ENCODE peak calls at places on chromosomes 16 and 17, in six cellular contexts. I is fibroblast of villous mesenchyme, L is tibial artery, J is AG09309, P is GM20000, G is thyroid gland. N is an unnamed sample.

GRCh38 chr16:59148756-59149155 is 414.6 kb upstream of the GOT2 start:
- DNase-seq in I (no peak), L (no peak), J (no peak), P (no peak), G (no peak), N (no peak)

GRCh38 chr17:19753049-19753444 is 4.9 kb upstream of the ALDH3A1 start:
- DNase-seq in I (no peak), L (peak), J (peak), P (no peak), G (peak), N (no peak)

GRCh38 chr16:67241008-67241900 is 6.0 kb downstream of the FHOD1 start:
- DNase-seq in I (peak), L (peak), J (peak), P (no peak), G (peak), N (no peak)

GRCh38 chr17:1491406-1492248 is 859 bp downstream of the MYO1C start:
- DNase-seq in I (peak), L (peak), J (no peak), P (peak), G (peak), N (no peak)

GRCh38 chr16:27489421-27489820 is 60.3 kb downstream of the GTF3C1 start:
- DNase-seq in I (no peak), L (no peak), J (no peak), P (no peak), G (no peak), N (no peak)

GRCh38 chr17:45043813-45044540 is 7.5 kb downstream of the DCAKD start:
- DNase-seq in I (no peak), L (no peak), J (no peak), P (no peak), G (no peak), N (no peak)

GRCh38 chr17:1228752-1229353 is 41.4 kb upstream of the BHLHA9 start:
- DNase-seq in I (no peak), L (no peak), J (no peak), P (peak), G (no peak), N (peak)

GRCh38 chr17:28497931-28498330 is 8.2 kb upstream of the FOXN1 start:
- DNase-seq in I (no peak), L (no peak), J (no peak), P (no peak), G (no peak), N (no peak)

GRCh38 chr16:86069736-86070298 is 170.9 kb downstream of the IRF8 start:
- DNase-seq in I (no peak), L (no peak), J (no peak), P (no peak), G (no peak), N (no peak)

GRCh38 chr16:13902677-13903076 is 17.3 kb upstream of the ERCC4 start:
- DNase-seq in I (no peak), L (no peak), J (no peak), P (no peak), G (no peak), N (no peak)

GRCh38 chr16:1183235-1183907 is 30.5 kb downstream of the CACNA1H start:
- DNase-seq in I (peak), L (peak), J (no peak), P (no peak), G (no peak), N (no peak)

GRCh38 chr16:50308237-50308965 is 42.0 kb downstream of the ADCY7 start:
- DNase-seq in I (no peak), L (peak), J (no peak), P (no peak), G (no peak), N (no peak)

GRCh38 chr16:2236362-2237075 is at the start of gene DNASE1L2:
- DNase-seq in I (peak), L (no peak), J (no peak), P (no peak), G (no peak), N (no peak)

GRCh38 chr16:63612462-63613227 is 1509.2 kb downstream of the CDH11 start:
- DNase-seq in I (no peak), L (no peak), J (no peak), P (no peak), G (no peak), N (no peak)

GRCh38 chr16:58661199-58661830 is 23.3 kb downstream of the SLC38A7 start:
- DNase-seq in I (peak), L (no peak), J (peak), P (peak), G (peak), N (peak)

GRCh38 chr17:1267471-1267947 is 2.7 kb upstream of the BHLHA9 start:
- DNase-seq in I (peak), L (peak), J (no peak), P (no peak), G (peak), N (no peak)

GRCh38 chr17:81405382-81406005 is 10.2 kb downstream of the BAHCC1 start:
- DNase-seq in I (peak), L (peak), J (no peak), P (no peak), G (peak), N (no peak)

GRCh38 chr16:89925596-89926079 is 2.5 kb downstream of the TUBB3 start:
- DNase-seq in I (no peak), L (no peak), J (no peak), P (no peak), G (no peak), N (no peak)

GRCh38 chr17:75645889-75646625 is 12.8 kb downstream of the SMIM5 start:
- DNase-seq in I (no peak), L (no peak), J (no peak), P (peak), G (no peak), N (peak)

GRCh38 chr16:67552476-67552875 is 9.8 kb upstream of the CTCF start:
- DNase-seq in I (no peak), L (no peak), J (no peak), P (no peak), G (no peak), N (peak)

GRCh38 chr17:14552311-14552710 is 251.4 kb downstream of the HS3ST3B1 start:
- DNase-seq in I (no peak), L (no peak), J (no peak), P (no peak), G (no peak), N (no peak)

GRCh38 chr16:69286941-69287713 is 24.0 kb upstream of the VPS4A start:
- DNase-seq in I (peak), L (peak), J (peak), P (peak), G (peak), N (peak)

GRCh38 chr17:76868176-76868668 is at the start of gene MGAT5B:
- DNase-seq in I (peak), L (peak), J (no peak), P (peak), G (peak), N (peak)

GRCh38 chr17:10521949-10522348 is 3.6 kb upstream of the MYH1 start:
- DNase-seq in I (no peak), L (no peak), J (no peak), P (no peak), G (no peak), N (no peak)

GRCh38 chr17:57868007-57868774 is 18.3 kb upstream of the MRPS23 start:
- DNase-seq in I (peak), L (peak), J (peak), P (peak), G (peak), N (peak)
- TF ChIP-seq CTCF in I (peak), L (peak), J (peak), P (no peak), G (peak), N (peak)

GRCh38 chr17:29567362-29568330 is 809 bp upstream of the ABHD15 start:
- DNase-seq in I (peak), L (peak), J (no peak), P (peak), G (peak), N (peak)
- TF ChIP-seq CTCF in I (peak), L (peak), J (peak), P (peak), G (peak), N (peak)

DNA sequence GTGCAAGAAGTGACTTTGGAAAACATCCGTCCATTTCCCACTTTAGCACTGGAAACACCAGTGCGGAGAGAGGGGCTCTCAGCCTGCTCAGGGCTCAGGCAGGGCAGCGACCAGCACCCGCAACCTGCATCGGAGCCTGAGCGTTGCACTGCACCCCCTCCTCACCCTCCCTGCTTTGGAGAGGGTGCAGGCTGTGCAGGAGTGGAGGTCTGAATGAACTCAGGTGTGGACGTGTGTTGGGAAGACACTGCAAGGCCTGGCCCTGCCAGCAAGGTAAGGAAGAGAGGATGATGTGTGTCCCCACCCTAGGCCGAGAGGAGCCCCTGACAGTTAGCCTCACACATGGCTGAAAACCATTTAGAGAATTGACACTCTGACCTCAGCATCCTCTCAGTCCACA is 81.8 kb downstream of the NT5M start:
- DNase-seq in I (no peak), L (no peak), J (no peak), P (no peak), G (no peak), N (no peak)
- TF ChIP-seq CTCF in I (no peak), L (no peak), J (no peak), P (no peak), G (no peak), N (no peak)

DNA sequence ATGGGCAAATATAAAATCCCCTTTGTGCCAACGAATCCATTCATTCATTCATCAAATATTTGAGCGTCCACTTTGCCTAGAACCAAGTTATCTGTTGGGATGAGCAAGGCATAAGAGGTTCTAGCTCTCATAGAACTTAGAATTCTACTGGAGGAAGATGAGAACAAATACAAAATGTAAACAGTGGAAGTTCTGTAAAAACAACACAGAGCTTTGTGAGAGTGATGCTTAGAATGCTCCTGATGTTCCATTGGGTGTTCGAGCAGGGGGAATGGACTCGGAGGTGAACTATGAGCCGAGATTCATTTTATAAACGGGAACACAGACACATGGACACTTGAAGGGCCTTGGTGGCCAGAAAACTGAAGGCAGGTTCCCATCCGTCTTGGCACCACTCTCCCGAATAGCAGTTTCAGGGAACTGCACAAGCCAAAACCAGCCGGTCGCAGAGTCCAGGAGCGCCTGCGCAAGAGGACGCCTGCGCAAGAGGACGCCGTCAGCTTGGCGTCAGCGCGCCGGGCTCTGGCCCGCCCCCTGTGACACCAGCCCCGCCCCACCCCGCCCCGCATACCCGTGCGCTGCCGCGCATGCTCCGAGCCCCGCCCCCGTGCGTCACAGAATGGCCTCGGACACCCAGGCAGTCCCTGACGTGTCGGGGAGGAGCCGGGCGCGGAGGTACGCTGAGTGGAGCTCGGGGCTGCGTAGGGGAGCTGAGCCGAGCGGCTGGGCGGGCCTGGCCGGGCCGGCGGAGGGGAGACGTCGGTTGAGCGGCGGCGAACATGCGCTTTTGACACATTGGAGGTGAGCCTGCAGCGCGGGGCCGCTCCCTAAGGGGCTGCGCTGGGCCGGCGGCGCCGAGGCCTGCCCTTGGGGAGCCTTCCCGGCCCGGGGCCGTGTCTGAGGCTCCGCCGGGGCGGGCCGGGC is at the start of gene NDEL1:
- DNase-seq in I (peak), L (peak), J (peak), P (peak), G (peak), N (peak)
- TF ChIP-seq CTCF in I (no peak), L (no peak), J (no peak), P (no peak), G (no peak), N (no peak)

DNA sequence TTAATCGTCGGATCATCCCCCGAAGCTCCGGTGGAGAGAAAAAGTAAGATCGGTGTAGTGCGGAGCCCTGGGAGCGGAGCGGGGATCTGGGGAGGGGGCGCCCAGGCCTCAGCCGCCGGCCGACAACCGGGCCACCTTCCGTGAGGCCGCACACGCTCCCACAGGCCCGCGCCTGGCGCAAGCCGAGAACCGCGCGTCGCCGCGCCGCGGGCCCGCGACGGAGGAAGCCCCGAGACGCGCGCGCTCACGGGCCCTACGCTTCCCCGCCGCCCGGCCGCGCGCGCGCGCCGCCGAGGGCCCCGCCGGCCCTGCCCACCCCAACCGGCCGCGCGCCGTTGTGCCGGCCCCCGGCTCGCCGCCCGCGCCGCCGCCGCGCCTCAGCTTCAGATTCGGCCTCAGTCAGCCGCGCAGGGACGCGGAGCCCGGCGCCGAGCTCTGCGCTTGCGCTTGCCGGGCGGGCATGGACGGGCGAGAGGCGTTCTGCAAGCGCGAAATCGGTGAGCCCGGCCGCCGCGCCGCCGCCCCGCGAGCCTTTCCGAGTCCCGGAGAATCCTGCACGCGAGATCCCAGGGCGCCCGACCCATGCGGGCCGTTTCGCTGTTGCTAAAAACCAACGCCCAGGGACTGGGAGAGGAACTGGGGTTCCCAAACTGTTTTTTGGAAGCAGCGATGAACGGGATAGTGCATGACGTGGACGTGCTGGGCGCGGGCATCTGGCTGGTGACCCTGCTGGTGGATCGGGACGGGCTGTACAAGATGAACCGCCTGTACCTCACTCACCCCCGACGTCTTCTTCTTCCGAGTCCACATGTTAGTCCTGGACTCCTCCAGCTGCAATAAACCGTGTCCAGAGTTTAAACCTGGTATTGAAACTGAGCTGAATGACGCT is 28.0 kb upstream of the LRRC37A start:
- DNase-seq in I (peak), L (peak), J (peak), P (peak), G (peak), N (peak)
- TF ChIP-seq CTCF in I (no peak), L (no peak), J (no peak), P (no peak), G (no peak), N (no peak)

DNA sequence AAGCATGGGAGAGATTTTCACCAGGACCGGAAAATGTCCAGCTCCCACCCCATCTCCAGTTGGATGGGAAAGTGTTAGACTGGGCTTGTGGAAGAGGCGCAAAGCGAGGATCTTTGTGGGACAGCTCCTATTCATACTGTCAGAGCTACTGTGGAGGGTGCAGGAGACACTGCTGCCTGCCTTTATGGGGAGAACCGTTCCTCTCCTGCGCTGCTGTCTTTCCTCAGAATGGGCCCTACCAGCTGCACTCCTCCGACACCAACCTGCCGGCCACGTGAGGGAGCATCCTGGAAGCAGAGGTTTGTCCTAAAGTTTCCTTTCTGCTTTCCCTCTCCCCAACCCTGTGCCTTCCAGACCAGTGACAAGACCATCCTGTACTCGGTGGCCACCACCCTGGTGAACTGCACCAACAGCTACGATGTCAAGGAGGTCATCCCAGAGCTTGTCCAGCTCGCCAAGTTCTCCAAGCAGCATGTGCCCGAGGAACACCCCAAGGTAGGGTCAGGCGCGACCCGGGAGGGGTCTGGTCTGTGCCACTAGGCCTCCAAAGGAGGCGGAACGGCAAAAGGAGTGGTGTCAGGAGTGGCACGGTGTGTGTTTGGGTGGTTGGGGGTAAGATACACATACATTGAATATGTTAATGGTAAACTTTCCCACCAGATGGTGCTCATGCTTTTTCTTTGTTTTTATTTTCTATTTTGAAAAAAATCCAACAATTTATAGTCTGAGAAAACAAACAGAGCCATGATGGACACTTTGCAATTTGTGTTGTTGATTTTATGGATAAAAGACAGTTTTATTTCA is 23.0 kb downstream of the SLC35G3 start:
- DNase-seq in I (peak), L (peak), J (no peak), P (peak), G (no peak), N (peak)
- TF ChIP-seq CTCF in I (peak), L (peak), J (peak), P (peak), G (no peak), N (peak)

GRCh38 chr17:60155815-60156214 is 6.0 kb downstream of the CA4 start:
- DNase-seq in I (no peak), L (no peak), J (no peak), P (no peak), G (no peak), N (no peak)

GRCh38 chr17:60153606-60154355 is 4.0 kb downstream of the CA4 start:
- DNase-seq in I (no peak), L (peak), J (no peak), P (no peak), G (no peak), N (no peak)

GRCh38 chr17:60156746-60157145 is 7.0 kb downstream of the CA4 start:
- DNase-seq in I (no peak), L (no peak), J (no peak), P (no peak), G (no peak), N (no peak)

GRCh38 chr17:60154616-60155426 is 5.0 kb downstream of the CA4 start:
- DNase-seq in I (peak), L (peak), J (peak), P (no peak), G (no peak), N (no peak)

GRCh38 chr17:60155427-60155814 is 5.6 kb downstream of the CA4 start:
- DNase-seq in I (no peak), L (no peak), J (no peak), P (no peak), G (no peak), N (no peak)
- TF ChIP-seq CTCF in I (no peak), L (no peak), J (no peak), P (no peak), G (no peak), N (no peak)

GRCh38 chr17:31858647-31859486 is at the start of gene COPRS:
- DNase-seq in I (peak), L (peak), J (peak), P (peak), G (peak), N (peak)
- TF ChIP-seq CTCF in I (no peak), L (no peak), J (no peak), P (no peak), G (no peak), N (no peak)